ENCODE peak calls at places on chromosomes 16 and 17, in nine cellular contexts. One of them, this sample, is unnamed. For H3K9me3, the result is how much of the 10 kb centered on the place peaks cover.

GRCh38 chr17:77735341-77736206 is 222.9 kb upstream of the TNRC6C start:
- DNase-seq in left lung: no peak
- DNase-seq in CD4-positive, alpha-beta T cell: no peak
- DNase-seq in ascending aorta: no peak
- DNase-seq in pancreas: no peak
- DNase-seq in lower lobe of right lung: peak
- DNase-seq in neural progenitor cell: peak
- DNase-seq in PC-9: no peak
- DNase-seq in ovary: peak
- DNase-seq in this sample: peak

GRCh38 chr16:17367034-17367433 is 103.7 kb downstream of the XYLT1 start:
- DNase-seq in left lung: no peak
- DNase-seq in ascending aorta: no peak
- DNase-seq in PC-9: no peak
- DNase-seq in pancreas: no peak
- DNase-seq in CD4-positive, alpha-beta T cell: no peak
- DNase-seq in lower lobe of right lung: no peak
- DNase-seq in ovary: no peak
- DNase-seq in neural progenitor cell: no peak
- DNase-seq in this sample: no peak

GRCh38 chr16:88920618-88921602 is 54.5 kb upstream of the PABPN1L start:
- DNase-seq in neural progenitor cell: no peak
- DNase-seq in PC-9: no peak
- DNase-seq in left lung: no peak
- DNase-seq in ascending aorta: no peak
- DNase-seq in pancreas: peak
- DNase-seq in CD4-positive, alpha-beta T cell: no peak
- DNase-seq in lower lobe of right lung: peak
- DNase-seq in ovary: no peak
- DNase-seq in this sample: peak

GRCh38 chr16:67766281-67766680 is 40.1 kb downstream of the RANBP10 start:
- DNase-seq in lower lobe of right lung: no peak
- DNase-seq in neural progenitor cell: no peak
- DNase-seq in PC-9: no peak
- DNase-seq in pancreas: no peak
- DNase-seq in CD4-positive, alpha-beta T cell: no peak
- DNase-seq in ascending aorta: no peak
- DNase-seq in left lung: no peak
- DNase-seq in ovary: no peak
- DNase-seq in this sample: no peak

GRCh38 chr16:88650749-88651275 is at the start of gene CYBA:
- DNase-seq in neural progenitor cell: peak
- DNase-seq in pancreas: peak
- DNase-seq in lower lobe of right lung: peak
- DNase-seq in CD4-positive, alpha-beta T cell: peak
- DNase-seq in PC-9: no peak
- DNase-seq in left lung: peak
- DNase-seq in ovary: no peak
- DNase-seq in ascending aorta: peak
- DNase-seq in this sample: peak

GRCh38 chr16:15874745-15875314 is 13.6 kb downstream of the CEP20 start:
- DNase-seq in pancreas: peak
- DNase-seq in CD4-positive, alpha-beta T cell: no peak
- DNase-seq in neural progenitor cell: peak
- DNase-seq in PC-9: peak
- DNase-seq in lower lobe of right lung: no peak
- DNase-seq in left lung: no peak
- DNase-seq in ascending aorta: no peak
- DNase-seq in ovary: peak
- DNase-seq in this sample: peak

GRCh38 chr17:55769625-55770000 is 18.8 kb downstream of the PCTP start:
- DNase-seq in ascending aorta: no peak
- DNase-seq in neural progenitor cell: no peak
- DNase-seq in lower lobe of right lung: no peak
- DNase-seq in left lung: no peak
- DNase-seq in pancreas: no peak
- DNase-seq in PC-9: peak
- DNase-seq in ovary: no peak
- DNase-seq in CD4-positive, alpha-beta T cell: no peak
- DNase-seq in this sample: peak

GRCh38 chr17:7969434-7969833 is 33.0 kb upstream of the GUCY2D start:
- DNase-seq in PC-9: no peak
- DNase-seq in lower lobe of right lung: peak
- DNase-seq in ascending aorta: no peak
- DNase-seq in ovary: no peak
- DNase-seq in left lung: no peak
- DNase-seq in neural progenitor cell: no peak
- DNase-seq in CD4-positive, alpha-beta T cell: no peak
- DNase-seq in pancreas: no peak
- DNase-seq in this sample: no peak

GRCh38 chr17:29566473-29567361 is at the start of gene ABHD15:
- DNase-seq in neural progenitor cell: peak
- DNase-seq in CD4-positive, alpha-beta T cell: peak
- DNase-seq in ascending aorta: no peak
- DNase-seq in PC-9: peak
- DNase-seq in pancreas: peak
- DNase-seq in left lung: peak
- DNase-seq in ovary: peak
- DNase-seq in lower lobe of right lung: peak
- DNase-seq in this sample: peak

GRCh38 chr17:557371-557770 is 157.3 kb downstream of the VPS53 start:
- DNase-seq in pancreas: no peak
- DNase-seq in ascending aorta: no peak
- DNase-seq in ovary: no peak
- DNase-seq in lower lobe of right lung: no peak
- DNase-seq in CD4-positive, alpha-beta T cell: no peak
- DNase-seq in PC-9: no peak
- DNase-seq in neural progenitor cell: no peak
- DNase-seq in left lung: no peak
- DNase-seq in this sample: no peak

GRCh38 chr17:58402679-58403078 is 14.7 kb downstream of the RNF43 start:
- DNase-seq in pancreas: no peak
- DNase-seq in left lung: no peak
- DNase-seq in neural progenitor cell: peak
- DNase-seq in ascending aorta: no peak
- DNase-seq in PC-9: peak
- DNase-seq in ovary: no peak
- DNase-seq in lower lobe of right lung: no peak
- DNase-seq in CD4-positive, alpha-beta T cell: no peak
- DNase-seq in this sample: no peak

GRCh38 chr16:5415123-5415522 is 317.5 kb upstream of the EEF2KMT start:
- DNase-seq in lower lobe of right lung: no peak
- DNase-seq in left lung: no peak
- DNase-seq in neural progenitor cell: peak
- DNase-seq in pancreas: no peak
- DNase-seq in ovary: no peak
- DNase-seq in PC-9: no peak
- DNase-seq in CD4-positive, alpha-beta T cell: no peak
- DNase-seq in ascending aorta: no peak
- DNase-seq in this sample: no peak

GRCh38 chr17:27665549-27665948 is 34.6 kb downstream of the LGALS9 start:
- DNase-seq in ovary: no peak
- DNase-seq in lower lobe of right lung: no peak
- DNase-seq in CD4-positive, alpha-beta T cell: no peak
- DNase-seq in left lung: no peak
- DNase-seq in pancreas: no peak
- DNase-seq in PC-9: no peak
- DNase-seq in ascending aorta: no peak
- DNase-seq in neural progenitor cell: no peak
- DNase-seq in this sample: no peak

GRCh38 chr17:72205357-72205756 is 84.5 kb downstream of the SOX9 start:
- DNase-seq in PC-9: no peak
- DNase-seq in CD4-positive, alpha-beta T cell: no peak
- DNase-seq in ascending aorta: no peak
- DNase-seq in ovary: no peak
- DNase-seq in lower lobe of right lung: no peak
- DNase-seq in neural progenitor cell: peak
- DNase-seq in left lung: no peak
- DNase-seq in pancreas: no peak
- DNase-seq in this sample: no peak

GRCh38 chr16:15777533-15778203 is 79.2 kb downstream of the MYH11 start:
- DNase-seq in ovary: no peak
- DNase-seq in ascending aorta: no peak
- DNase-seq in lower lobe of right lung: no peak
- DNase-seq in left lung: no peak
- DNase-seq in PC-9: peak
- DNase-seq in CD4-positive, alpha-beta T cell: no peak
- DNase-seq in neural progenitor cell: peak
- DNase-seq in pancreas: no peak
- DNase-seq in this sample: peak

GRCh38 chr17:72165202-72165972 is 44.6 kb downstream of the SOX9 start:
- DNase-seq in ovary: no peak
- DNase-seq in pancreas: no peak
- DNase-seq in lower lobe of right lung: no peak
- DNase-seq in PC-9: no peak
- DNase-seq in CD4-positive, alpha-beta T cell: no peak
- DNase-seq in neural progenitor cell: peak
- DNase-seq in ascending aorta: no peak
- DNase-seq in left lung: no peak
- DNase-seq in this sample: no peak

GRCh38 chr16:81522141-81522701 is 77.6 kb downstream of the CMIP start:
- DNase-seq in lower lobe of right lung: peak
- DNase-seq in PC-9: peak
- DNase-seq in pancreas: no peak
- DNase-seq in CD4-positive, alpha-beta T cell: no peak
- DNase-seq in neural progenitor cell: no peak
- DNase-seq in ovary: no peak
- DNase-seq in left lung: no peak
- DNase-seq in ascending aorta: no peak
- DNase-seq in this sample: no peak

GRCh38 chr16:23571895-23572294 is 14.4 kb downstream of the UBFD1 start:
- DNase-seq in PC-9: no peak
- DNase-seq in ovary: no peak
- DNase-seq in neural progenitor cell: no peak
- DNase-seq in pancreas: no peak
- DNase-seq in lower lobe of right lung: no peak
- DNase-seq in CD4-positive, alpha-beta T cell: no peak
- DNase-seq in ascending aorta: no peak
- DNase-seq in left lung: no peak
- DNase-seq in this sample: no peak

GRCh38 chr17:35141681-35142466 is at the start of gene NLE1:
- DNase-seq in CD4-positive, alpha-beta T cell: peak
- DNase-seq in PC-9: peak
- DNase-seq in pancreas: peak
- DNase-seq in left lung: peak
- DNase-seq in ovary: peak
- DNase-seq in ascending aorta: no peak
- DNase-seq in neural progenitor cell: peak
- DNase-seq in lower lobe of right lung: peak
- DNase-seq in this sample: peak

GRCh38 chr16:1960665-1961630 is 1.6 kb downstream of the NDUFB10 start:
- DNase-seq in pancreas: no peak
- DNase-seq in ovary: no peak
- DNase-seq in left lung: no peak
- DNase-seq in neural progenitor cell: peak
- DNase-seq in lower lobe of right lung: peak
- DNase-seq in ascending aorta: no peak
- DNase-seq in PC-9: peak
- DNase-seq in CD4-positive, alpha-beta T cell: no peak
- DNase-seq in this sample: peak

DNA sequence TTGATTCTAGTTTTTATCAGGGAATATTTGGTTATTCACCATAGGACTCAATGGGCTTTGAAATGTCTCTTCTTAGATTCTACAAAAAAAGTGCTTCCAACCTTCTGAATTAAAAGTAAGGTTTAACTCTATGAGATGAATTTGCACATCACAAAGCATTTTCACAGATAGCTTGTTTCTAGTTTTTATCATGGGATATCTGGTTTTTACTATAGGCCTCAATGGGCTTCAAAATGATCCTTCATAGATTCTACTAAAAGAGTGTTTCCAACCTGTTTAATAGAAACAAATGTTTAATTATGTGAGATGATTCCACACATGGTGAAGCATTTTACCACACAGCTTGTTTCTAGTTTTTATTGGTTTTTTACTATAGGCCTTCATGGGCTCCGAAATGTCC is 560.7 kb downstream of the KCNJ18 start:
- DNase-seq in neural progenitor cell: no peak
- DNase-seq in PC-9: no peak
- DNase-seq in pancreas: no peak
- DNase-seq in CD4-positive, alpha-beta T cell: no peak
- DNase-seq in left lung: no peak
- DNase-seq in ovary: no peak
- DNase-seq in ascending aorta: no peak
- DNase-seq in lower lobe of right lung: no peak
- DNase-seq in this sample: no peak
- H3K9me3 ChIP-seq in neural progenitor cell: under half
- H3K9me3 ChIP-seq in PC-9: under half
- H3K9me3 ChIP-seq in pancreas: under half
- H3K9me3 ChIP-seq in CD4-positive, alpha-beta T cell: under half
- H3K9me3 ChIP-seq in left lung: under half
- H3K9me3 ChIP-seq in ovary: under half
- H3K9me3 ChIP-seq in ascending aorta: under half
- H3K9me3 ChIP-seq in lower lobe of right lung: under half
- H3K9me3 ChIP-seq in this sample: under half

GRCh38 chr17:5183410-5183793 is 8.3 kb downstream of the ZNF594 start:
- DNase-seq in CD4-positive, alpha-beta T cell: no peak
- DNase-seq in pancreas: no peak
- DNase-seq in ascending aorta: no peak
- DNase-seq in PC-9: no peak
- DNase-seq in left lung: no peak
- DNase-seq in neural progenitor cell: no peak
- DNase-seq in lower lobe of right lung: no peak
- DNase-seq in ovary: no peak
- DNase-seq in this sample: no peak
- H3K9me3 ChIP-seq in CD4-positive, alpha-beta T cell: half or more
- H3K9me3 ChIP-seq in pancreas: under half
- H3K9me3 ChIP-seq in ascending aorta: half or more
- H3K9me3 ChIP-seq in PC-9: half or more
- H3K9me3 ChIP-seq in left lung: under half
- H3K9me3 ChIP-seq in neural progenitor cell: half or more
- H3K9me3 ChIP-seq in lower lobe of right lung: half or more
- H3K9me3 ChIP-seq in ovary: half or more
- H3K9me3 ChIP-seq in this sample: under half

GRCh38 chr17:22510504-22510903 is 818.2 kb downstream of the KCNJ18 start:
- DNase-seq in neural progenitor cell: no peak
- DNase-seq in PC-9: no peak
- DNase-seq in ovary: no peak
- DNase-seq in pancreas: no peak
- DNase-seq in CD4-positive, alpha-beta T cell: no peak
- DNase-seq in ascending aorta: no peak
- DNase-seq in lower lobe of right lung: no peak
- DNase-seq in left lung: no peak
- DNase-seq in this sample: no peak
- H3K9me3 ChIP-seq in neural progenitor cell: under half
- H3K9me3 ChIP-seq in PC-9: under half
- H3K9me3 ChIP-seq in ovary: under half
- H3K9me3 ChIP-seq in pancreas: under half
- H3K9me3 ChIP-seq in CD4-positive, alpha-beta T cell: under half
- H3K9me3 ChIP-seq in ascending aorta: under half
- H3K9me3 ChIP-seq in lower lobe of right lung: under half
- H3K9me3 ChIP-seq in left lung: under half
- H3K9me3 ChIP-seq in this sample: under half

DNA sequence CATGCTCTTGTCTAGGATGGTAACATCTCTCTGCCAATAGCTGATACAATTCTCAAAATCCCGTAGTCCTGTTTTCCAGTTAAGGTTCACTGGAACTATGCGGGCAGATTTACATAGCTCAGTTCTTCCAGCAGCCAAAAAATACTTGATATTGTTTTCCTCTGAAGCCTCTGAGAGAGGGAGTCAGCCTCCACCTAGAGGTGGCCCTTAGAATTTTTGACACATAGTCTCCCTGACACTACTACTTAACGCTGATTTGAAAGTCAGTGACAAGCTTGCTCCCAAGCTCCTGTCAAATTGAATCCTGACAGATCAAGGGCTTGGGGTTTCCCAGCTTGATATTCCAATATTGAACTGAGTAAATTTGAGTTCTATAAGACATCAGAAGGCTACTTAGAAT is 1780.1 kb downstream of the TP53TG3F start:
- DNase-seq in neural progenitor cell: no peak
- DNase-seq in CD4-positive, alpha-beta T cell: no peak
- DNase-seq in PC-9: peak
- DNase-seq in ascending aorta: no peak
- DNase-seq in pancreas: no peak
- DNase-seq in ovary: no peak
- DNase-seq in lower lobe of right lung: no peak
- DNase-seq in left lung: no peak
- DNase-seq in this sample: no peak
- H3K9me3 ChIP-seq in neural progenitor cell: under half
- H3K9me3 ChIP-seq in CD4-positive, alpha-beta T cell: under half
- H3K9me3 ChIP-seq in PC-9: under half
- H3K9me3 ChIP-seq in ascending aorta: under half
- H3K9me3 ChIP-seq in pancreas: under half
- H3K9me3 ChIP-seq in ovary: under half
- H3K9me3 ChIP-seq in lower lobe of right lung: under half
- H3K9me3 ChIP-seq in left lung: under half
- H3K9me3 ChIP-seq in this sample: under half